ENCODE peak calls at places on chromosomes 16 and 17, in four cellular contexts. B, A, U and L are unnamed samples.

GRCh38 chr17:76331083-76331482 is 22.6 kb downstream of the PRPSAP1 start:
- DNase-seq in A (no peak), B (no peak), U (no peak), L (no peak)

GRCh38 chr17:77887464-77888241 is 70.8 kb upstream of the TNRC6C start:
- DNase-seq in U (peak; percentile 48), B (peak; percentile 40), A (no peak), L (peak; percentile 33)

GRCh38 chr17:71828182-71828596 is 292.6 kb upstream of the SOX9 start:
- DNase-seq in A (no peak), U (no peak), B (no peak), L (no peak)

GRCh38 chr17:78559749-78560368 is 17.3 kb downstream of the DNAH17 start:
- DNase-seq in B (peak; percentile 63), U (no peak), A (no peak), L (peak; percentile 29)

GRCh38 chr16:89619880-89620279 is 6.4 kb downstream of the DPEP1 start:
- DNase-seq in U (no peak), A (no peak), B (no peak), L (no peak)

GRCh38 chr16:46629331-46629843 is 8.2 kb upstream of the SHCBP1 start:
- DNase-seq in A (no peak), B (peak; percentile 63), U (peak; percentile 80), L (no peak)

GRCh38 chr17:17849147-17849820 is 12.5 kb upstream of the SREBF1 start:
- DNase-seq in A (no peak), U (no peak), B (no peak), L (no peak)

GRCh38 chr17:5220074-5220473 is 14.6 kb downstream of the SCIMP start:
- DNase-seq in U (no peak), B (peak; percentile 14), A (no peak), L (no peak)

GRCh38 chr17:13597723-13598347 is 3.9 kb downstream of the HS3ST3A1 start:
- DNase-seq in A (no peak), U (peak; percentile 72), B (peak; percentile 18), L (peak; percentile 49)

GRCh38 chr16:21302454-21302853 is 24.4 kb upstream of the CRYM start:
- DNase-seq in A (no peak), U (peak; percentile 45), B (peak; percentile 62), L (peak; percentile 15)

GRCh38 chr17:36544320-36545092 is at the start of gene GGNBP2:
- DNase-seq in B (peak; percentile 94), U (peak; percentile 96), A (peak; percentile 78), L (peak; percentile 95)

GRCh38 chr16:28218109-28218508 is 6.3 kb upstream of the XPO6 start:
- DNase-seq in U (peak; percentile 65), A (no peak), B (peak; percentile 59), L (peak; percentile 60)

GRCh38 chr16:14362774-14363371 is 267.2 kb downstream of the PARN start:
- DNase-seq in A (no peak), B (no peak), U (no peak), L (no peak)

GRCh38 chr17:38674749-38675615 is at the start of gene EPOP:
- DNase-seq in U (peak; percentile 89), B (peak; percentile 96), A (peak; percentile 35), L (peak; percentile 90)

GRCh38 chr16:14240216-14240843 is 169.2 kb downstream of the MRTFB start:
- DNase-seq in B (no peak), A (no peak), U (no peak), L (no peak)

GRCh38 chr17:43608313-43608712 is 53.4 kb downstream of the MEOX1 start:
- DNase-seq in B (peak; percentile 15), U (no peak), A (no peak), L (no peak)

GRCh38 chr17:38673714-38674012 is 1.1 kb downstream of the EPOP start:
- DNase-seq in A (no peak), U (no peak), B (peak; percentile 35), L (no peak)

GRCh38 chr17:62933986-62934385 is 32.0 kb upstream of the TANC2 start:
- DNase-seq in U (no peak), B (no peak), A (no peak), L (no peak)

GRCh38 chr16:8720080-8720966 is 45.9 kb downstream of the ABAT start:
- DNase-seq in A (no peak), U (peak; percentile 37), B (peak; percentile 36), L (peak; percentile 1)

GRCh38 chr16:73565263-73565662 is 517.3 kb upstream of the ZFHX3 start:
- DNase-seq in B (peak; percentile 14), A (no peak), U (no peak), L (no peak)

GRCh38 chr17:28745777-28746473 is 2.1 kb downstream of the TRAF4 start:
- DNase-seq in A (no peak), U (peak; percentile 61), B (no peak), L (no peak)

GRCh38 chr16:71882505-71883192 is 1.3 kb downstream of the ZNF821 start:
- DNase-seq in A (no peak), U (peak; percentile 88), B (peak; percentile 92), L (peak; percentile 90)

GRCh38 chr17:17897442-17897841 is 60.7 kb upstream of the SREBF1 start:
- DNase-seq in U (no peak), A (no peak), B (peak; percentile 87), L (peak; percentile 53)

GRCh38 chr16:28587386-28587785 is 9.5 kb downstream of the SULT1A2 start:
- DNase-seq in A (no peak), U (no peak), B (no peak), L (no peak)

GRCh38 chr17:76270770-76271668 is 5.9 kb downstream of the UBALD2 start:
- DNase-seq in B (no peak), U (no peak), A (no peak), L (peak; percentile 47)

GRCh38 chr16:26178298-26178697 is 486.5 kb downstream of the HS3ST4 start:
- DNase-seq in A (no peak), B (no peak), U (no peak), L (no peak)

GRCh38 chr17:81537856-81538555 is 9.8 kb downstream of the FSCN2 start:
- DNase-seq in U (no peak), A (no peak), B (peak; percentile 94), L (peak; percentile 35)

GRCh38 chr17:50064253-50064991 is 8.5 kb downstream of the ITGA3 start:
- DNase-seq in U (peak; percentile 96), A (no peak), B (no peak), L (no peak)

GRCh38 chr16:79194291-79194690 is 406.2 kb downstream of the MAF start:
- DNase-seq in U (no peak), B (no peak), A (no peak), L (no peak)

GRCh38 chr16:57475711-57476339 is 10.5 kb downstream of the DOK4 start:
- DNase-seq in U (peak; percentile 65), A (no peak), B (peak; percentile 82), L (peak; percentile 80)

GRCh38 chr17:17303010-17303846 is at the start of gene NT5M:
- DNase-seq in B (peak; percentile 89), U (peak; percentile 80), A (no peak), L (peak; percentile 85)

GRCh38 chr17:44174427-44174826 is 3.9 kb downstream of the ASB16 start:
- DNase-seq in U (no peak), B (no peak), A (no peak), L (no peak)

GRCh38 chr17:34236341-34236892 is 18.7 kb upstream of the CCL2 start:
- DNase-seq in B (no peak), A (no peak), U (no peak), L (no peak)

GRCh38 chr16:55349867-55350266 is 25.9 kb downstream of the IRX6 start:
- DNase-seq in B (no peak), U (peak; percentile 6), A (no peak), L (no peak)

GRCh38 chr16:2532494-2533141 is 1.4 kb upstream of the CEMP1 start:
- DNase-seq in U (peak; percentile 65), A (no peak), B (peak; percentile 95), L (peak; percentile 71)

GRCh38 chr16:83298541-83298940 is 509.2 kb upstream of the HSBP1 start:
- DNase-seq in U (no peak), B (no peak), A (no peak), L (no peak)